ENCODE peak calls at places on chromosomes 7 and 10, in ten cellular contexts. One of them, this sample, is unnamed.

GRCh38 chr10:98589007-98589406 is 142.3 kb upstream of the HPS1 start:
- ATAC-seq in A549: peak; percentile 65
- ATAC-seq in HCT116: no peak
- ATAC-seq in esophagus mucosa: peak; percentile 26
- ATAC-seq in mucosa of descending colon: no peak
- ATAC-seq in naive thymus-derived CD4-positive, alpha-beta T cell: no peak
- ATAC-seq in heart left ventricle: no peak
- ATAC-seq in CD4-positive, alpha-beta T cell: no peak
- ATAC-seq in central memory CD8-positive, alpha-beta T cell: no peak
- ATAC-seq in left ventricle myocardium superior: no peak
- ATAC-seq in this sample: no peak

GRCh38 chr10:13421382-13421917 is 73.4 kb upstream of the SEPHS1 start:
- ATAC-seq in left ventricle myocardium superior: no peak
- ATAC-seq in CD4-positive, alpha-beta T cell: no peak
- ATAC-seq in mucosa of descending colon: no peak
- ATAC-seq in esophagus mucosa: no peak
- ATAC-seq in heart left ventricle: no peak
- ATAC-seq in central memory CD8-positive, alpha-beta T cell: no peak
- ATAC-seq in HCT116: no peak
- ATAC-seq in naive thymus-derived CD4-positive, alpha-beta T cell: no peak
- ATAC-seq in A549: no peak
- ATAC-seq in this sample: no peak

GRCh38 chr7:5514440-5515035 is 90.9 kb upstream of the TNRC18 start:
- ATAC-seq in HCT116: peak; percentile 1
- ATAC-seq in left ventricle myocardium superior: no peak
- ATAC-seq in mucosa of descending colon: no peak
- ATAC-seq in central memory CD8-positive, alpha-beta T cell: no peak
- ATAC-seq in CD4-positive, alpha-beta T cell: no peak
- ATAC-seq in naive thymus-derived CD4-positive, alpha-beta T cell: no peak
- ATAC-seq in heart left ventricle: no peak
- ATAC-seq in esophagus mucosa: no peak
- ATAC-seq in A549: peak; percentile 26
- ATAC-seq in this sample: no peak

GRCh38 chr7:100208911-100209408 is 10.8 kb upstream of the PVRIG start:
- ATAC-seq in esophagus mucosa: no peak
- ATAC-seq in heart left ventricle: no peak
- ATAC-seq in CD4-positive, alpha-beta T cell: peak; percentile 53
- ATAC-seq in HCT116: no peak
- ATAC-seq in central memory CD8-positive, alpha-beta T cell: peak; percentile 45
- ATAC-seq in left ventricle myocardium superior: no peak
- ATAC-seq in mucosa of descending colon: peak; percentile 71
- ATAC-seq in naive thymus-derived CD4-positive, alpha-beta T cell: peak; percentile 54
- ATAC-seq in A549: no peak
- ATAC-seq in this sample: peak; percentile 92

GRCh38 chr10:67976292-67977245 is 92.1 kb downstream of the SIRT1 start:
- ATAC-seq in naive thymus-derived CD4-positive, alpha-beta T cell: no peak
- ATAC-seq in heart left ventricle: peak; percentile 96
- ATAC-seq in mucosa of descending colon: peak; percentile 25
- ATAC-seq in HCT116: no peak
- ATAC-seq in A549: peak; percentile 30
- ATAC-seq in central memory CD8-positive, alpha-beta T cell: no peak
- ATAC-seq in CD4-positive, alpha-beta T cell: no peak
- ATAC-seq in left ventricle myocardium superior: peak; percentile 98
- ATAC-seq in esophagus mucosa: no peak
- ATAC-seq in this sample: no peak

GRCh38 chr7:13259908-13260307 is 572.5 kb downstream of the ARL4A start:
- ATAC-seq in esophagus mucosa: no peak
- ATAC-seq in CD4-positive, alpha-beta T cell: no peak
- ATAC-seq in mucosa of descending colon: no peak
- ATAC-seq in A549: no peak
- ATAC-seq in central memory CD8-positive, alpha-beta T cell: no peak
- ATAC-seq in HCT116: no peak
- ATAC-seq in heart left ventricle: no peak
- ATAC-seq in naive thymus-derived CD4-positive, alpha-beta T cell: no peak
- ATAC-seq in left ventricle myocardium superior: no peak
- ATAC-seq in this sample: no peak

GRCh38 chr7:39674391-39674790 is 51.0 kb downstream of the RALA start:
- ATAC-seq in CD4-positive, alpha-beta T cell: no peak
- ATAC-seq in mucosa of descending colon: no peak
- ATAC-seq in A549: no peak
- ATAC-seq in left ventricle myocardium superior: peak; percentile 84
- ATAC-seq in esophagus mucosa: no peak
- ATAC-seq in central memory CD8-positive, alpha-beta T cell: no peak
- ATAC-seq in heart left ventricle: peak; percentile 41
- ATAC-seq in HCT116: no peak
- ATAC-seq in naive thymus-derived CD4-positive, alpha-beta T cell: no peak
- ATAC-seq in this sample: no peak

GRCh38 chr7:128737867-128738390 is 1.2 kb upstream of the CALU start:
- ATAC-seq in CD4-positive, alpha-beta T cell: no peak
- ATAC-seq in central memory CD8-positive, alpha-beta T cell: no peak
- ATAC-seq in naive thymus-derived CD4-positive, alpha-beta T cell: no peak
- ATAC-seq in mucosa of descending colon: no peak
- ATAC-seq in esophagus mucosa: no peak
- ATAC-seq in heart left ventricle: no peak
- ATAC-seq in HCT116: no peak
- ATAC-seq in A549: no peak
- ATAC-seq in left ventricle myocardium superior: no peak
- ATAC-seq in this sample: no peak

GRCh38 chr10:88826390-88826789 is 23.9 kb downstream of the LIPM start:
- ATAC-seq in central memory CD8-positive, alpha-beta T cell: no peak
- ATAC-seq in A549: no peak
- ATAC-seq in heart left ventricle: no peak
- ATAC-seq in esophagus mucosa: no peak
- ATAC-seq in mucosa of descending colon: peak; percentile 21
- ATAC-seq in left ventricle myocardium superior: no peak
- ATAC-seq in CD4-positive, alpha-beta T cell: no peak
- ATAC-seq in HCT116: no peak
- ATAC-seq in naive thymus-derived CD4-positive, alpha-beta T cell: no peak
- ATAC-seq in this sample: no peak

GRCh38 chr10:133251388-133252222 is 13.9 kb downstream of the VENTX start:
- ATAC-seq in esophagus mucosa: no peak
- ATAC-seq in naive thymus-derived CD4-positive, alpha-beta T cell: no peak
- ATAC-seq in HCT116: no peak
- ATAC-seq in mucosa of descending colon: no peak
- ATAC-seq in A549: no peak
- ATAC-seq in left ventricle myocardium superior: peak; percentile 64
- ATAC-seq in central memory CD8-positive, alpha-beta T cell: no peak
- ATAC-seq in heart left ventricle: peak; percentile 48
- ATAC-seq in CD4-positive, alpha-beta T cell: no peak
- ATAC-seq in this sample: no peak

GRCh38 chr10:27526242-27526641 is 22.1 kb downstream of the RAB18 start:
- ATAC-seq in naive thymus-derived CD4-positive, alpha-beta T cell: no peak
- ATAC-seq in esophagus mucosa: no peak
- ATAC-seq in A549: no peak
- ATAC-seq in mucosa of descending colon: no peak
- ATAC-seq in central memory CD8-positive, alpha-beta T cell: no peak
- ATAC-seq in heart left ventricle: no peak
- ATAC-seq in left ventricle myocardium superior: peak; percentile 74
- ATAC-seq in HCT116: no peak
- ATAC-seq in CD4-positive, alpha-beta T cell: no peak
- ATAC-seq in this sample: no peak

GRCh38 chr10:26326874-26327273 is 110.3 kb downstream of the GAD2 start:
- ATAC-seq in central memory CD8-positive, alpha-beta T cell: no peak
- ATAC-seq in left ventricle myocardium superior: no peak
- ATAC-seq in heart left ventricle: no peak
- ATAC-seq in HCT116: no peak
- ATAC-seq in naive thymus-derived CD4-positive, alpha-beta T cell: no peak
- ATAC-seq in CD4-positive, alpha-beta T cell: no peak
- ATAC-seq in esophagus mucosa: no peak
- ATAC-seq in mucosa of descending colon: no peak
- ATAC-seq in A549: no peak
- ATAC-seq in this sample: no peak

GRCh38 chr7:138081868-138082267 is 5.6 kb downstream of the AKR1D1 start:
- ATAC-seq in central memory CD8-positive, alpha-beta T cell: no peak
- ATAC-seq in mucosa of descending colon: no peak
- ATAC-seq in HCT116: no peak
- ATAC-seq in A549: no peak
- ATAC-seq in heart left ventricle: no peak
- ATAC-seq in CD4-positive, alpha-beta T cell: no peak
- ATAC-seq in esophagus mucosa: no peak
- ATAC-seq in left ventricle myocardium superior: no peak
- ATAC-seq in naive thymus-derived CD4-positive, alpha-beta T cell: no peak
- ATAC-seq in this sample: no peak

GRCh38 chr10:82867056-82867455 is 992.1 kb downstream of the NRG3 start:
- ATAC-seq in naive thymus-derived CD4-positive, alpha-beta T cell: no peak
- ATAC-seq in CD4-positive, alpha-beta T cell: no peak
- ATAC-seq in mucosa of descending colon: no peak
- ATAC-seq in left ventricle myocardium superior: no peak
- ATAC-seq in central memory CD8-positive, alpha-beta T cell: no peak
- ATAC-seq in heart left ventricle: no peak
- ATAC-seq in A549: no peak
- ATAC-seq in HCT116: no peak
- ATAC-seq in esophagus mucosa: no peak
- ATAC-seq in this sample: no peak

GRCh38 chr7:113085781-113086390 is 741 bp downstream of the GPR85 start:
- ATAC-seq in A549: peak; percentile 19
- ATAC-seq in heart left ventricle: peak; percentile 30
- ATAC-seq in esophagus mucosa: peak; percentile 10
- ATAC-seq in left ventricle myocardium superior: peak; percentile 19
- ATAC-seq in CD4-positive, alpha-beta T cell: peak; percentile 14
- ATAC-seq in HCT116: no peak
- ATAC-seq in mucosa of descending colon: no peak
- ATAC-seq in naive thymus-derived CD4-positive, alpha-beta T cell: peak; percentile 20
- ATAC-seq in central memory CD8-positive, alpha-beta T cell: no peak
- ATAC-seq in this sample: no peak

GRCh38 chr7:129169705-129170319 is 18.6 kb upstream of the SMO start:
- ATAC-seq in CD4-positive, alpha-beta T cell: peak; percentile 26
- ATAC-seq in left ventricle myocardium superior: peak; percentile 18
- ATAC-seq in HCT116: no peak
- ATAC-seq in naive thymus-derived CD4-positive, alpha-beta T cell: peak; percentile 56
- ATAC-seq in central memory CD8-positive, alpha-beta T cell: no peak
- ATAC-seq in heart left ventricle: no peak
- ATAC-seq in A549: no peak
- ATAC-seq in mucosa of descending colon: peak; percentile 38
- ATAC-seq in esophagus mucosa: peak; percentile 23
- ATAC-seq in this sample: no peak

GRCh38 chr7:45677311-45677900 is 103.2 kb downstream of the ADCY1 start:
- ATAC-seq in A549: no peak
- ATAC-seq in mucosa of descending colon: no peak
- ATAC-seq in naive thymus-derived CD4-positive, alpha-beta T cell: no peak
- ATAC-seq in HCT116: no peak
- ATAC-seq in CD4-positive, alpha-beta T cell: no peak
- ATAC-seq in left ventricle myocardium superior: no peak
- ATAC-seq in central memory CD8-positive, alpha-beta T cell: no peak
- ATAC-seq in esophagus mucosa: no peak
- ATAC-seq in heart left ventricle: no peak
- ATAC-seq in this sample: no peak

GRCh38 chr10:8121199-8121890 is 66.9 kb downstream of the GATA3 start:
- ATAC-seq in heart left ventricle: no peak
- ATAC-seq in central memory CD8-positive, alpha-beta T cell: no peak
- ATAC-seq in HCT116: no peak
- ATAC-seq in naive thymus-derived CD4-positive, alpha-beta T cell: no peak
- ATAC-seq in A549: no peak
- ATAC-seq in CD4-positive, alpha-beta T cell: no peak
- ATAC-seq in mucosa of descending colon: no peak
- ATAC-seq in esophagus mucosa: no peak
- ATAC-seq in left ventricle myocardium superior: no peak
- ATAC-seq in this sample: no peak

GRCh38 chr7:17991866-17992648 is 35.6 kb downstream of the PRPS1L1 start:
- ATAC-seq in HCT116: no peak
- ATAC-seq in heart left ventricle: no peak
- ATAC-seq in A549: no peak
- ATAC-seq in left ventricle myocardium superior: no peak
- ATAC-seq in esophagus mucosa: no peak
- ATAC-seq in naive thymus-derived CD4-positive, alpha-beta T cell: no peak
- ATAC-seq in CD4-positive, alpha-beta T cell: no peak
- ATAC-seq in central memory CD8-positive, alpha-beta T cell: no peak
- ATAC-seq in mucosa of descending colon: peak; percentile 39
- ATAC-seq in this sample: no peak

GRCh38 chr7:94400643-94401042 is 5.9 kb downstream of the COL1A2 start:
- ATAC-seq in HCT116: no peak
- ATAC-seq in mucosa of descending colon: no peak
- ATAC-seq in naive thymus-derived CD4-positive, alpha-beta T cell: no peak
- ATAC-seq in central memory CD8-positive, alpha-beta T cell: no peak
- ATAC-seq in A549: no peak
- ATAC-seq in esophagus mucosa: no peak
- ATAC-seq in heart left ventricle: no peak
- ATAC-seq in CD4-positive, alpha-beta T cell: no peak
- ATAC-seq in left ventricle myocardium superior: no peak
- ATAC-seq in this sample: no peak

GRCh38 chr10:28263136-28263857 is 39.6 kb downstream of the MPP7 start:
- ATAC-seq in left ventricle myocardium superior: no peak
- ATAC-seq in HCT116: no peak
- ATAC-seq in A549: no peak
- ATAC-seq in central memory CD8-positive, alpha-beta T cell: no peak
- ATAC-seq in esophagus mucosa: peak; percentile 68
- ATAC-seq in heart left ventricle: no peak
- ATAC-seq in naive thymus-derived CD4-positive, alpha-beta T cell: no peak
- ATAC-seq in mucosa of descending colon: peak; percentile 89
- ATAC-seq in CD4-positive, alpha-beta T cell: no peak
- ATAC-seq in this sample: no peak

GRCh38 chr7:16428672-16429071 is 7.3 kb upstream of the CRPPA start:
- ATAC-seq in heart left ventricle: no peak
- ATAC-seq in left ventricle myocardium superior: no peak
- ATAC-seq in mucosa of descending colon: peak; percentile 81
- ATAC-seq in central memory CD8-positive, alpha-beta T cell: no peak
- ATAC-seq in CD4-positive, alpha-beta T cell: no peak
- ATAC-seq in esophagus mucosa: no peak
- ATAC-seq in naive thymus-derived CD4-positive, alpha-beta T cell: peak; percentile 62
- ATAC-seq in A549: no peak
- ATAC-seq in HCT116: no peak
- ATAC-seq in this sample: no peak

GRCh38 chr7:123557016-123557630 is 495 bp downstream of the NDUFA5 start:
- ATAC-seq in CD4-positive, alpha-beta T cell: peak; percentile 1
- ATAC-seq in heart left ventricle: peak; percentile 3
- ATAC-seq in A549: peak; percentile 27
- ATAC-seq in central memory CD8-positive, alpha-beta T cell: peak; percentile 11
- ATAC-seq in esophagus mucosa: peak; percentile 24
- ATAC-seq in mucosa of descending colon: peak; percentile 20
- ATAC-seq in naive thymus-derived CD4-positive, alpha-beta T cell: no peak
- ATAC-seq in HCT116: peak; percentile 23
- ATAC-seq in left ventricle myocardium superior: peak; percentile 29
- ATAC-seq in this sample: no peak

GRCh38 chr10:109902992-109903947 is 20.0 kb downstream of the XPNPEP1 start:
- ATAC-seq in left ventricle myocardium superior: peak; percentile 26
- ATAC-seq in heart left ventricle: peak; percentile 36
- ATAC-seq in esophagus mucosa: no peak
- ATAC-seq in naive thymus-derived CD4-positive, alpha-beta T cell: peak; percentile 78
- ATAC-seq in CD4-positive, alpha-beta T cell: peak; percentile 79
- ATAC-seq in mucosa of descending colon: no peak
- ATAC-seq in central memory CD8-positive, alpha-beta T cell: peak; percentile 78
- ATAC-seq in A549: peak; percentile 52
- ATAC-seq in HCT116: peak; percentile 40
- ATAC-seq in this sample: peak; percentile 59

GRCh38 chr10:11150255-11150731 is 132.6 kb downstream of the CELF2 start:
- ATAC-seq in heart left ventricle: no peak
- ATAC-seq in CD4-positive, alpha-beta T cell: peak; percentile 60
- ATAC-seq in left ventricle myocardium superior: no peak
- ATAC-seq in HCT116: no peak
- ATAC-seq in esophagus mucosa: no peak
- ATAC-seq in mucosa of descending colon: peak; percentile 67
- ATAC-seq in A549: no peak
- ATAC-seq in naive thymus-derived CD4-positive, alpha-beta T cell: peak; percentile 75
- ATAC-seq in central memory CD8-positive, alpha-beta T cell: peak; percentile 55
- ATAC-seq in this sample: peak; percentile 30

GRCh38 chr10:88152720-88153119 is 289.3 kb downstream of the PTEN start:
- ATAC-seq in mucosa of descending colon: peak; percentile 73
- ATAC-seq in central memory CD8-positive, alpha-beta T cell: no peak
- ATAC-seq in heart left ventricle: peak; percentile 75
- ATAC-seq in CD4-positive, alpha-beta T cell: peak; percentile 85
- ATAC-seq in HCT116: peak; percentile 46
- ATAC-seq in esophagus mucosa: peak; percentile 99
- ATAC-seq in A549: peak; percentile 73
- ATAC-seq in naive thymus-derived CD4-positive, alpha-beta T cell: peak; percentile 66
- ATAC-seq in left ventricle myocardium superior: peak; percentile 44
- ATAC-seq in this sample: peak; percentile 98

This sample was measured in activated CD4-positive, CD25-positive, alpha-beta regulatory T cell treated with anti-CD3 and anti-CD28 coated beads, Interleukin-2, amount 50 U/mL, for 24 hours.